ENCODE peak calls at places on chromosomes 6 and 20, in eight cellular contexts. N is tibial nerve, I is transverse colon, X is A549, A is SK-N-SH, D is sigmoid colon, M is ovary, F is stomach. B is an unnamed sample.

GRCh38 chr6:74976026-74976425 is 229.8 kb downstream of the COL12A1 start:
- DNase-seq in N (no peak), I (no peak), X (no peak), A (no peak), D (no peak), M (no peak), F (no peak), B (no peak)

GRCh38 chr6:37052027-37052628 is 46.7 kb downstream of the FGD2 start:
- DNase-seq in N (no peak), I (no peak), X (peak; percentile 43), A (no peak), D (peak; percentile 64), M (no peak), F (no peak), B (no peak)

GRCh38 chr6:42239736-42240375 is 22.2 kb upstream of the MRPS10 start:
- DNase-seq in N (no peak), I (no peak), X (no peak), A (no peak), D (no peak), M (no peak), F (no peak), B (no peak)

GRCh38 chr6:36979343-36979742 is 6.7 kb downstream of the MTCH1 start:
- DNase-seq in N (peak; percentile 60), I (peak; percentile 45), X (peak; percentile 25), A (peak; percentile 63), D (peak; percentile 87), M (peak; percentile 69), F (peak; percentile 57), B (no peak)

GRCh38 chr6:35370799-35371493 is 28.6 kb downstream of the PPARD start:
- DNase-seq in N (peak; percentile 27), I (no peak), X (no peak), A (no peak), D (no peak), M (no peak), F (no peak), B (no peak)

GRCh38 chr20:62704341-62704948 is 4.2 kb upstream of the NTSR1 start:
- DNase-seq in N (peak; percentile 85), I (peak; percentile 75), X (peak; percentile 66), A (peak; percentile 85), D (peak; percentile 96), M (peak; percentile 79), F (peak; percentile 88), B (no peak)

GRCh38 chr6:80725156-80725930 is 618.9 kb downstream of the BCKDHB start:
- DNase-seq in N (no peak), I (no peak), X (no peak), A (no peak), D (no peak), M (no peak), F (no peak), B (no peak)

GRCh38 chr20:46220808-46221207 is 87.5 kb downstream of the CDH22 start:
- DNase-seq in N (no peak), I (no peak), X (peak; percentile 41), A (peak; percentile 89), D (no peak), M (no peak), F (no peak), B (no peak)

GRCh38 chr6:30640481-30640880 is 6.5 kb upstream of the C6orf136 start:
- DNase-seq in N (no peak), I (no peak), X (no peak), A (no peak), D (no peak), M (no peak), F (no peak), B (no peak)

GRCh38 chr20:23257848-23258746 is 92.5 kb upstream of the NXT1 start:
- DNase-seq in N (no peak), I (no peak), X (no peak), A (peak; percentile 20), D (no peak), M (no peak), F (no peak), B (no peak)

GRCh38 chr20:49690899-49691620 is 22.6 kb downstream of the B4GALT5 start:
- DNase-seq in N (no peak), I (no peak), X (peak; percentile 91), A (no peak), D (no peak), M (no peak), F (peak; percentile 77), B (no peak)

GRCh38 chr6:4607026-4607704 is 169.0 kb upstream of the CDYL start:
- DNase-seq in N (peak; percentile 44), I (peak; percentile 36), X (no peak), A (no peak), D (no peak), M (no peak), F (no peak), B (no peak)

GRCh38 chr20:57993738-57994431 is 234.6 kb downstream of the ANKRD60 start:
- DNase-seq in N (no peak), I (no peak), X (no peak), A (no peak), D (peak; percentile 50), M (no peak), F (no peak), B (no peak)

GRCh38 chr6:156398371-156398770 is 378.8 kb upstream of the ARID1B start:
- DNase-seq in N (no peak), I (no peak), X (no peak), A (no peak), D (no peak), M (no peak), F (no peak), B (no peak)

GRCh38 chr6:79536615-79536968 is 638 bp downstream of the LCA5 start:
- DNase-seq in N (peak; percentile 33), I (peak; percentile 17), X (no peak), A (no peak), D (peak; percentile 78), M (peak; percentile 51), F (no peak), B (no peak)

GRCh38 chr6:123529843-123530242 is 106.9 kb downstream of the TRDN start:
- DNase-seq in N (no peak), I (no peak), X (peak; percentile 79), A (no peak), D (no peak), M (no peak), F (no peak), B (no peak)

GRCh38 chr6:34237722-34238506 is 1.2 kb downstream of the HMGA1 start:
- DNase-seq in N (no peak), I (peak; percentile 68), X (peak; percentile 62), A (peak; percentile 91), D (peak; percentile 68), M (peak; percentile 52), F (no peak), B (no peak)

GRCh38 chr20:24773751-24774201 is 175.3 kb upstream of the CST7 start:
- DNase-seq in N (no peak), I (no peak), X (peak; percentile 73), A (no peak), D (no peak), M (peak; percentile 0), F (peak; percentile 4), B (peak; percentile 15)

GRCh38 chr6:3795836-3796395 is 44.4 kb upstream of the PXDC1 start:
- DNase-seq in N (no peak), I (no peak), X (no peak), A (no peak), D (no peak), M (no peak), F (no peak), B (no peak)

GRCh38 chr6:125828476-125829039 is 37.8 kb downstream of the NCOA7 start:
- DNase-seq in N (no peak), I (no peak), X (no peak), A (no peak), D (no peak), M (no peak), F (no peak), B (no peak)
- H3K27ac ChIP-seq in N (no peak overlapping the region), I (no peak overlapping the region), X (no peak overlapping the region), A (no peak overlapping the region), D (peak overlapping the region; percentile 20), M (no peak overlapping the region), F (no peak overlapping the region), B (no peak overlapping the region)

GRCh38 chr6:71197770-71198169 is 90.8 kb upstream of the OGFRL1 start:
- DNase-seq in N (no peak), I (no peak), X (no peak), A (no peak), D (no peak), M (no peak), F (no peak), B (no peak)

GRCh38 chr6:71190809-71191208 is 97.8 kb upstream of the OGFRL1 start:
- DNase-seq in N (no peak), I (no peak), X (peak; percentile 19), A (peak; percentile 10), D (no peak), M (no peak), F (no peak), B (no peak)

GRCh38 chr6:71198908-71199307 is 89.7 kb upstream of the OGFRL1 start:
- DNase-seq in N (no peak), I (no peak), X (no peak), A (no peak), D (no peak), M (no peak), F (no peak), B (no peak)

GRCh38 chr6:71197267-71197666 is 91.3 kb upstream of the OGFRL1 start:
- DNase-seq in N (no peak), I (no peak), X (peak; percentile 18), A (no peak), D (no peak), M (no peak), F (no peak), B (no peak)

GRCh38 chr6:71194730-71195129 is 93.9 kb upstream of the OGFRL1 start:
- DNase-seq in N (no peak), I (no peak), X (no peak), A (no peak), D (no peak), M (no peak), F (no peak), B (no peak)
- TF ChIP-seq EP300 in N (no peak), I (no peak), X (no peak), A (no peak), D (no peak), M (no peak), F (no peak), B (no peak)

GRCh38 chr6:139572001-139572400 is 197.6 kb upstream of the CITED2 start:
- DNase-seq in N (no peak), I (no peak), X (no peak), A (no peak), D (no peak), M (no peak), F (no peak), B (no peak)
- H3K4me3 ChIP-seq in N (no peak overlapping the region), I (no peak overlapping the region), X (no peak overlapping the region), A (no peak overlapping the region), D (no peak overlapping the region), M (no peak overlapping the region), F (no peak overlapping the region), B (no peak overlapping the region)

GRCh38 chr20:6704132-6704861 is 63.2 kb upstream of the BMP2 start:
- DNase-seq in N (no peak), I (peak; percentile 55), X (peak; percentile 67), A (no peak), D (no peak), M (no peak), F (peak; percentile 59), B (no peak)

GRCh38 chr20:6707231-6707870 is 60.1 kb upstream of the BMP2 start:
- DNase-seq in N (no peak), I (no peak), X (no peak), A (no peak), D (no peak), M (no peak), F (no peak), B (no peak)

GRCh38 chr20:6705920-6706500 is 61.5 kb upstream of the BMP2 start:
- DNase-seq in N (no peak), I (no peak), X (no peak), A (no peak), D (no peak), M (no peak), F (no peak), B (no peak)

GRCh38 chr20:6703047-6703446 is 64.4 kb upstream of the BMP2 start:
- DNase-seq in N (no peak), I (no peak), X (no peak), A (no peak), D (no peak), M (no peak), F (no peak), B (no peak)

GRCh38 chr20:6705106-6705766 is 62.2 kb upstream of the BMP2 start:
- DNase-seq in N (no peak), I (no peak), X (no peak), A (no peak), D (no peak), M (no peak), F (no peak), B (no peak)
- H3K27ac ChIP-seq in N (no peak overlapping the region), I (peak overlapping the region; percentile 78), X (no peak overlapping the region), A (no peak overlapping the region), D (no peak overlapping the region), M (no peak overlapping the region), F (peak overlapping the region; percentile 49), B (no peak overlapping the region)

B was measured in GM12878.